ENCODE peak calls at places on chromosomes 4 and X, in ten cellular contexts. One of them, this sample, is unnamed.

GRCh38 chrX:148282504-148282903 is 217.9 kb upstream of the AFF2 start:
- DNase-seq in frontal cortex: no peak
- DNase-seq in hepatic stellate cell: no peak
- DNase-seq in hippocampal formation: no peak
- DNase-seq in HEK293T: no peak
- DNase-seq in HT-29: no peak
- DNase-seq in GM10248: no peak
- DNase-seq in fibroblast of mammary gland: no peak
- DNase-seq in hypothalamus: no peak
- DNase-seq in erythroblast: no peak
- DNase-seq in this sample: peak

GRCh38 chr4:182067828-182068227 is 175.4 kb upstream of the TENM3 start:
- DNase-seq in frontal cortex: no peak
- DNase-seq in hepatic stellate cell: no peak
- DNase-seq in hippocampal formation: no peak
- DNase-seq in HEK293T: no peak
- DNase-seq in HT-29: no peak
- DNase-seq in GM10248: no peak
- DNase-seq in fibroblast of mammary gland: no peak
- DNase-seq in hypothalamus: no peak
- DNase-seq in erythroblast: no peak
- DNase-seq in this sample: no peak

GRCh38 chr4:143362392-143363046 is 25.8 kb downstream of the GAB1 start:
- DNase-seq in frontal cortex: no peak
- DNase-seq in hepatic stellate cell: no peak
- DNase-seq in hippocampal formation: no peak
- DNase-seq in HEK293T: no peak
- DNase-seq in HT-29: no peak
- DNase-seq in GM10248: no peak
- DNase-seq in fibroblast of mammary gland: no peak
- DNase-seq in hypothalamus: peak
- DNase-seq in erythroblast: no peak
- DNase-seq in this sample: no peak

GRCh38 chr4:41212221-41213203 is 1.8 kb downstream of the APBB2 start:
- DNase-seq in frontal cortex: peak
- DNase-seq in hepatic stellate cell: peak
- DNase-seq in hippocampal formation: peak
- DNase-seq in HEK293T: peak
- DNase-seq in HT-29: peak
- DNase-seq in GM10248: peak
- DNase-seq in fibroblast of mammary gland: peak
- DNase-seq in hypothalamus: peak
- DNase-seq in erythroblast: no peak
- DNase-seq in this sample: no peak

GRCh38 chr4:166458756-166459155 is 585.7 kb downstream of the TLL1 start:
- DNase-seq in frontal cortex: no peak
- DNase-seq in hepatic stellate cell: peak
- DNase-seq in hippocampal formation: no peak
- DNase-seq in HEK293T: no peak
- DNase-seq in HT-29: no peak
- DNase-seq in GM10248: no peak
- DNase-seq in fibroblast of mammary gland: peak
- DNase-seq in hypothalamus: no peak
- DNase-seq in erythroblast: no peak
- DNase-seq in this sample: no peak

GRCh38 chr4:88158360-88159136 is at the start of gene ABCG2:
- DNase-seq in frontal cortex: peak
- DNase-seq in hepatic stellate cell: peak
- DNase-seq in hippocampal formation: no peak
- DNase-seq in HEK293T: peak
- DNase-seq in HT-29: peak
- DNase-seq in GM10248: peak
- DNase-seq in fibroblast of mammary gland: peak
- DNase-seq in hypothalamus: peak
- DNase-seq in erythroblast: peak
- DNase-seq in this sample: peak

GRCh38 chr4:141580523-141580922 is 55.9 kb upstream of the IL15 start:
- DNase-seq in frontal cortex: no peak
- DNase-seq in hepatic stellate cell: no peak
- DNase-seq in hippocampal formation: no peak
- DNase-seq in HEK293T: no peak
- DNase-seq in HT-29: no peak
- DNase-seq in GM10248: no peak
- DNase-seq in fibroblast of mammary gland: no peak
- DNase-seq in hypothalamus: no peak
- DNase-seq in erythroblast: no peak
- DNase-seq in this sample: no peak

GRCh38 chr4:20272411-20272872 is 20.7 kb downstream of the SLIT2 start:
- DNase-seq in frontal cortex: no peak
- DNase-seq in hepatic stellate cell: no peak
- DNase-seq in hippocampal formation: no peak
- DNase-seq in HEK293T: no peak
- DNase-seq in HT-29: peak
- DNase-seq in GM10248: no peak
- DNase-seq in fibroblast of mammary gland: peak
- DNase-seq in hypothalamus: no peak
- DNase-seq in erythroblast: no peak
- DNase-seq in this sample: no peak

GRCh38 chr4:93777081-93777460 is 51.5 kb upstream of the ATOH1 start:
- DNase-seq in frontal cortex: no peak
- DNase-seq in hepatic stellate cell: no peak
- DNase-seq in hippocampal formation: no peak
- DNase-seq in HEK293T: no peak
- DNase-seq in HT-29: no peak
- DNase-seq in GM10248: no peak
- DNase-seq in fibroblast of mammary gland: no peak
- DNase-seq in hypothalamus: no peak
- DNase-seq in erythroblast: no peak
- DNase-seq in this sample: no peak

GRCh38 chr4:53863163-53863562 is 201.2 kb downstream of the CHIC2 start:
- DNase-seq in frontal cortex: no peak
- DNase-seq in hepatic stellate cell: no peak
- DNase-seq in hippocampal formation: no peak
- DNase-seq in HEK293T: no peak
- DNase-seq in HT-29: no peak
- DNase-seq in GM10248: no peak
- DNase-seq in fibroblast of mammary gland: peak
- DNase-seq in hypothalamus: no peak
- DNase-seq in erythroblast: no peak
- DNase-seq in this sample: no peak

GRCh38 chr4:87445964-87446363 is 23.6 kb downstream of the NUDT9 start:
- DNase-seq in frontal cortex: no peak
- DNase-seq in hepatic stellate cell: no peak
- DNase-seq in hippocampal formation: no peak
- DNase-seq in HEK293T: no peak
- DNase-seq in HT-29: no peak
- DNase-seq in GM10248: no peak
- DNase-seq in fibroblast of mammary gland: no peak
- DNase-seq in hypothalamus: no peak
- DNase-seq in erythroblast: no peak
- DNase-seq in this sample: no peak

GRCh38 chrX:101691823-101692222 is 32.2 kb upstream of the ARMCX2 start:
- DNase-seq in frontal cortex: no peak
- DNase-seq in hepatic stellate cell: no peak
- DNase-seq in hippocampal formation: no peak
- DNase-seq in HEK293T: no peak
- DNase-seq in HT-29: no peak
- DNase-seq in GM10248: no peak
- DNase-seq in fibroblast of mammary gland: no peak
- DNase-seq in hypothalamus: no peak
- DNase-seq in erythroblast: no peak
- DNase-seq in this sample: no peak

GRCh38 chr4:179151770-179152169 is 1709.5 kb upstream of the AGA start:
- DNase-seq in frontal cortex: no peak
- DNase-seq in hepatic stellate cell: no peak
- DNase-seq in hippocampal formation: no peak
- DNase-seq in HEK293T: no peak
- DNase-seq in HT-29: no peak
- DNase-seq in GM10248: no peak
- DNase-seq in fibroblast of mammary gland: no peak
- DNase-seq in hypothalamus: no peak
- DNase-seq in erythroblast: no peak
- DNase-seq in this sample: no peak

GRCh38 chr4:168509786-168510185 is 12.9 kb downstream of the PALLD start:
- DNase-seq in frontal cortex: no peak
- DNase-seq in hepatic stellate cell: no peak
- DNase-seq in hippocampal formation: no peak
- DNase-seq in HEK293T: no peak
- DNase-seq in HT-29: no peak
- DNase-seq in GM10248: no peak
- DNase-seq in fibroblast of mammary gland: peak
- DNase-seq in hypothalamus: no peak
- DNase-seq in erythroblast: no peak
- DNase-seq in this sample: peak

GRCh38 chr4:184416913-184417734 is 57.2 kb downstream of the IRF2 start:
- DNase-seq in frontal cortex: no peak
- DNase-seq in hepatic stellate cell: peak
- DNase-seq in hippocampal formation: no peak
- DNase-seq in HEK293T: no peak
- DNase-seq in HT-29: no peak
- DNase-seq in GM10248: peak
- DNase-seq in fibroblast of mammary gland: peak
- DNase-seq in hypothalamus: no peak
- DNase-seq in erythroblast: peak
- DNase-seq in this sample: peak

GRCh38 chr4:123564758-123565346 is 168.3 kb downstream of the SPRY1 start:
- DNase-seq in frontal cortex: no peak
- DNase-seq in hepatic stellate cell: peak
- DNase-seq in hippocampal formation: peak
- DNase-seq in HEK293T: peak
- DNase-seq in HT-29: peak
- DNase-seq in GM10248: peak
- DNase-seq in fibroblast of mammary gland: peak
- DNase-seq in hypothalamus: no peak
- DNase-seq in erythroblast: peak
- DNase-seq in this sample: peak

GRCh38 chr4:76011018-76011670 is 3.8 kb upstream of the CXCL9 start:
- DNase-seq in frontal cortex: no peak
- DNase-seq in hepatic stellate cell: no peak
- DNase-seq in hippocampal formation: no peak
- DNase-seq in HEK293T: no peak
- DNase-seq in HT-29: no peak
- DNase-seq in GM10248: no peak
- DNase-seq in fibroblast of mammary gland: no peak
- DNase-seq in hypothalamus: no peak
- DNase-seq in erythroblast: no peak
- DNase-seq in this sample: no peak

GRCh38 chr4:5470318-5470889 is 238.0 kb downstream of the EVC2 start:
- DNase-seq in frontal cortex: peak
- DNase-seq in hepatic stellate cell: no peak
- DNase-seq in hippocampal formation: no peak
- DNase-seq in HEK293T: no peak
- DNase-seq in HT-29: no peak
- DNase-seq in GM10248: no peak
- DNase-seq in fibroblast of mammary gland: no peak
- DNase-seq in hypothalamus: no peak
- DNase-seq in erythroblast: no peak
- DNase-seq in this sample: no peak

GRCh38 chr4:185112104-185112503 is 31.0 kb upstream of the SLC25A4 start:
- DNase-seq in frontal cortex: peak
- DNase-seq in hepatic stellate cell: peak
- DNase-seq in hippocampal formation: no peak
- DNase-seq in HEK293T: no peak
- DNase-seq in HT-29: peak
- DNase-seq in GM10248: no peak
- DNase-seq in fibroblast of mammary gland: peak
- DNase-seq in hypothalamus: no peak
- DNase-seq in erythroblast: no peak
- DNase-seq in this sample: peak